ENCODE peak calls at places on chromosomes 12 and 14, in nine cellular contexts. S, Z, J, F, N, B, P, C and Y are unnamed samples.

GRCh38 chr12:118840878-118841277 is 140.5 kb upstream of the SRRM4 start:
- DNase-seq in C (no peak), S (no peak), J (no peak), Z (no peak), N (no peak), F (no peak), P (no peak), B (no peak), Y (no peak)

GRCh38 chr12:46384451-46385301 is 12.1 kb upstream of the SLC38A2 start:
- DNase-seq in P (no peak), J (no peak), Z (no peak), S (no peak), B (no peak), F (no peak), N (no peak), C (no peak), Y (no peak)

GRCh38 chr12:3088251-3088650 is 11.1 kb downstream of the TSPAN9 start:
- DNase-seq in F (no peak), S (no peak), N (no peak), C (no peak), B (no peak), J (no peak), Z (no peak), P (no peak), Y (no peak)

GRCh38 chr12:54393743-54394142 is 9.2 kb upstream of the ZNF385A start:
- DNase-seq in P (no peak), F (no peak), Z (no peak), N (no peak), J (no peak), B (no peak), S (no peak), C (no peak), Y (no peak)

GRCh38 chr12:6606331-6607131 is 648 bp downstream of the CHD4 start:
- DNase-seq in F (peak; percentile 40), C (peak; percentile 65), N (peak; percentile 87), S (peak; percentile 68), J (peak; percentile 59), B (peak; percentile 38), P (peak; percentile 67), Z (peak; percentile 23), Y (peak; percentile 84)

GRCh38 chr12:1050059-1050707 is 59.2 kb downstream of the ERC1 start:
- DNase-seq in F (no peak), Z (no peak), S (peak; percentile 6), C (no peak), B (no peak), N (no peak), J (no peak), P (no peak), Y (no peak)

GRCh38 chr12:96257550-96258392 is 63.6 kb downstream of the ELK3 start:
- DNase-seq in Z (peak; percentile 54), S (no peak), F (no peak), N (no peak), C (no peak), P (no peak), B (peak; percentile 7), J (no peak), Y (no peak)

GRCh38 chr12:1807489-1807888 is 12.9 kb upstream of the LRTM2 start:
- DNase-seq in N (no peak), B (no peak), F (no peak), J (no peak), S (no peak), P (no peak), C (no peak), Z (no peak), Y (no peak)

GRCh38 chr12:12481636-12482035 is 81.0 kb downstream of the DUSP16 start:
- DNase-seq in B (no peak), Z (no peak), S (no peak), N (no peak), C (no peak), F (no peak), P (no peak), J (no peak), Y (no peak)

GRCh38 chr14:101889898-101890297 is 74.5 kb upstream of the DYNC1H1 start:
- DNase-seq in F (no peak), P (no peak), S (peak; percentile 18), C (no peak), J (no peak), Z (no peak), N (peak; percentile 10), B (no peak), Y (no peak)

GRCh38 chr12:51785906-51786305 is 62.6 kb downstream of the FIGNL2 start:
- DNase-seq in C (no peak), B (no peak), Z (no peak), S (no peak), F (no peak), N (no peak), J (no peak), P (no peak), Y (no peak)

GRCh38 chr14:88518592-88519512 is 36.0 kb downstream of the PTPN21 start:
- DNase-seq in B (no peak), N (no peak), S (no peak), C (no peak), F (no peak), Z (peak; percentile 88), P (no peak), J (no peak), Y (no peak)

GRCh38 chr12:125203145-125203765 is 138.0 kb downstream of the AACS start:
- DNase-seq in N (no peak), Z (no peak), J (no peak), F (no peak), S (no peak), B (no peak), C (no peak), P (no peak), Y (no peak)

GRCh38 chr14:68607081-68607851 is 185.6 kb downstream of the ZFP36L1 start:
- DNase-seq in B (no peak), N (no peak), S (peak; percentile 53), J (peak; percentile 38), F (no peak), Z (peak; percentile 64), P (no peak), C (no peak), Y (no peak)

GRCh38 chr12:124233041-124233836 is 61.7 kb upstream of the RFLNA start:
- DNase-seq in F (no peak), N (no peak), S (no peak), P (no peak), Z (peak; percentile 84), J (peak; percentile 56), C (no peak), B (no peak), Y (no peak)

GRCh38 chr14:105312973-105313372 is 1.6 kb upstream of the PACS2 start:
- DNase-seq in B (no peak), P (no peak), C (no peak), Z (no peak), J (no peak), F (peak; percentile 56), S (no peak), N (no peak), Y (no peak)

GRCh38 chr12:108653082-108653516 is 19.4 kb upstream of the SELPLG start:
- DNase-seq in F (no peak), Z (no peak), B (no peak), J (no peak), N (no peak), P (no peak), S (no peak), C (no peak), Y (no peak)

GRCh38 chr12:119681139-119681538 is 13.2 kb downstream of the PRKAB1 start:
- DNase-seq in C (no peak), P (no peak), J (no peak), F (no peak), Z (no peak), S (no peak), B (no peak), N (no peak), Y (peak; percentile 44)

GRCh38 chr12:93759512-93760081 is 82.4 kb downstream of the CRADD start:
- DNase-seq in F (no peak), N (no peak), P (no peak), C (no peak), Z (no peak), S (no peak), B (no peak), J (no peak), Y (no peak)

GRCh38 chr14:63854330-63854729 is 1.5 kb downstream of the SYNE2 start:
- DNase-seq in Z (no peak), N (no peak), J (no peak), C (no peak), B (no peak), P (no peak), S (no peak), F (no peak), Y (no peak)